ENCODE peak calls at places on chromosomes 6 and 20, in four cellular contexts. One of them, this sample, is unnamed.
A peak's percentile ranks its signal among the peaks of the same experiment; 100 is the strongest.

GRCh38 chr6:5050009-5050408 is 35.1 kb upstream of the PPP1R3G start:
- DNase-seq in stomach: no peak
- DNase-seq in A549: no peak
- DNase-seq in body of pancreas: no peak
- DNase-seq in this sample: no peak

GRCh38 chr6:14426281-14426680 is 308.7 kb downstream of the CD83 start:
- DNase-seq in stomach: no peak
- DNase-seq in A549: no peak
- DNase-seq in body of pancreas: no peak
- DNase-seq in this sample: no peak

GRCh38 chr6:130158061-130158460 is 64.7 kb downstream of the SAMD3 start:
- DNase-seq in stomach: no peak
- DNase-seq in A549: no peak
- DNase-seq in body of pancreas: no peak
- DNase-seq in this sample: no peak

GRCh38 chr20:33858666-33859065 is 47.5 kb downstream of the CHMP4B start:
- DNase-seq in stomach: no peak
- DNase-seq in A549: no peak
- DNase-seq in body of pancreas: no peak
- DNase-seq in this sample: no peak

GRCh38 chr6:100372326-100372725 is 92.4 kb downstream of the SIM1 start:
- DNase-seq in stomach: no peak
- DNase-seq in A549: no peak
- DNase-seq in body of pancreas: no peak
- DNase-seq in this sample: no peak

GRCh38 chr20:14622796-14623195 is 285.4 kb upstream of the FLRT3 start:
- DNase-seq in stomach: peak; percentile 32
- DNase-seq in A549: peak; percentile 77
- DNase-seq in body of pancreas: no peak
- DNase-seq in this sample: no peak

GRCh38 chr20:44748005-44748370 is 2.3 kb downstream of the KCNK15 start:
- DNase-seq in stomach: no peak
- DNase-seq in A549: no peak
- DNase-seq in body of pancreas: no peak
- DNase-seq in this sample: no peak

GRCh38 chr20:10708342-10709185 is 34.8 kb upstream of the JAG1 start:
- DNase-seq in stomach: no peak
- DNase-seq in A549: peak; percentile 86
- DNase-seq in body of pancreas: no peak
- DNase-seq in this sample: peak; percentile 20

GRCh38 chr6:5584072-5584471 is 322.8 kb downstream of the FARS2 start:
- DNase-seq in stomach: no peak
- DNase-seq in A549: peak; percentile 5
- DNase-seq in body of pancreas: no peak
- DNase-seq in this sample: no peak

GRCh38 chr6:50952092-50952932 is 133.6 kb downstream of the TFAP2B start:
- DNase-seq in stomach: no peak
- DNase-seq in A549: no peak
- DNase-seq in body of pancreas: no peak
- DNase-seq in this sample: peak; percentile 12

GRCh38 chr6:151549790-151550189 is 56.0 kb downstream of the CCDC170 start:
- DNase-seq in stomach: no peak
- DNase-seq in A549: no peak
- DNase-seq in body of pancreas: no peak
- DNase-seq in this sample: no peak

GRCh38 chr6:149885888-149886287 is 12.0 kb downstream of the RAET1E start:
- DNase-seq in stomach: no peak
- DNase-seq in A549: no peak
- DNase-seq in body of pancreas: no peak
- DNase-seq in this sample: no peak

GRCh38 chr6:4482461-4482860 is 293.7 kb upstream of the CDYL start:
- DNase-seq in stomach: no peak
- DNase-seq in A549: no peak
- DNase-seq in body of pancreas: no peak
- DNase-seq in this sample: no peak

GRCh38 chr20:1165521-1165920 is 19.3 kb downstream of the TMEM74B start:
- DNase-seq in stomach: no peak
- DNase-seq in A549: no peak
- DNase-seq in body of pancreas: no peak
- DNase-seq in this sample: no peak

GRCh38 chr6:106446287-106446885 is 85.9 kb downstream of the CRYBG1 start:
- DNase-seq in stomach: no peak
- DNase-seq in A549: peak; percentile 6
- DNase-seq in body of pancreas: no peak
- DNase-seq in this sample: no peak

GRCh38 chr20:38072885-38073284 is 39.3 kb downstream of the RPRD1B start:
- DNase-seq in stomach: no peak
- DNase-seq in A549: no peak
- DNase-seq in body of pancreas: no peak
- DNase-seq in this sample: no peak

GRCh38 chr6:52672422-52673025 is 1.6 kb downstream of the TMEM14A start:
- DNase-seq in stomach: no peak
- DNase-seq in A549: no peak
- DNase-seq in body of pancreas: peak; percentile 86
- DNase-seq in this sample: peak; percentile 62

GRCh38 chr6:129104131-129104530 is 221.2 kb downstream of the LAMA2 start:
- DNase-seq in stomach: no peak
- DNase-seq in A549: no peak
- DNase-seq in body of pancreas: no peak
- DNase-seq in this sample: no peak

GRCh38 chr6:43247115-43247999 is 4.1 kb downstream of the TTBK1 start:
- DNase-seq in stomach: peak; percentile 82
- DNase-seq in A549: peak; percentile 53
- DNase-seq in body of pancreas: peak; percentile 83
- DNase-seq in this sample: peak; percentile 99

GRCh38 chr20:3846378-3846739 is 275 bp upstream of the MAVS start:
- DNase-seq in stomach: no peak
- DNase-seq in A549: no peak
- DNase-seq in body of pancreas: no peak
- DNase-seq in this sample: no peak

GRCh38 chr20:3848565-3848964 is 1.9 kb downstream of the MAVS start:
- DNase-seq in stomach: no peak
- DNase-seq in A549: no peak
- DNase-seq in body of pancreas: no peak
- DNase-seq in this sample: no peak

GRCh38 chr20:3843490-3843889 is 3.1 kb upstream of the MAVS start:
- DNase-seq in stomach: no peak
- DNase-seq in A549: peak; percentile 71
- DNase-seq in body of pancreas: no peak
- DNase-seq in this sample: peak; percentile 87

GRCh38 chr20:3847419-3847940 is 846 bp downstream of the MAVS start:
- DNase-seq in stomach: no peak
- DNase-seq in A549: no peak
- DNase-seq in body of pancreas: no peak
- DNase-seq in this sample: no peak

DNA sequence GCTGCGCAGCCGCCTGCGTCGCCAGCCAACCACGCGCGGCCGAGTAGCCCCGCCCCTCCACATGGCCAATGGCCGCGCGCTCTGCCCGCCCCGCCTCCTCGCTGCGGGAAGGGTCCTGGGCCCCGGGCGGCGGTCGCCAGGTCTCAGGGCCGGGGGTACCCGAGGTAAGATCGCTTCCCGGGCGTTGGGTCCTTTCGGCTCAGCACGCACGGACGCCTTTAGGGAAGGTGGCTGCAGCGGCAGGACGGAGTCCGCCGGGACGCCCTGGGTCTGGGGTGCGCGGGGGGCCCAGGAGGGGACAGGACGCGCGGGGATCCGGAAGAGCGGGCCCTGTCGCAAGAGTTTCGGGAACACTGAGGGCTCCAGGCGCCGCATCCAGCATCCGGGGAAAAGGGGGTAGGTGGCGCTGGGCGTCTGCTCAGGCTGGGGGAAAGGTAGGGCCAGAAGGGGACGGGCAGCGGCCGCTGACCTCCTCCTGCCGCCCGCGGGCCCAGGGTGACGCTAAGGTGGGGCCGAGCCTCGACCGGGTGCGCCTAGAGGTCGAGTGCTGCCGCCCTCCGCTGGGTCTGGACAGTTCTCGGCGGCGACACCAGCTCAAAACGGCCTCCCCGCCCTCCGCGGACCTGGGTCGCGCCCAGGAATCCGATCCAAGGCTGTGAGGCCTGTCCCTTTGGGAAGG is at the start of gene MAVS:
- DNase-seq in stomach: peak; percentile 92
- DNase-seq in A549: peak; percentile 87
- DNase-seq in body of pancreas: peak; percentile 90
- DNase-seq in this sample: peak; percentile 81
- TF ChIP-seq POLR2A in stomach: no peak
- TF ChIP-seq POLR2A in A549: peak; percentile 78
- TF ChIP-seq POLR2A in body of pancreas: peak; percentile 79
- TF ChIP-seq POLR2A in this sample: peak; percentile 62

DNA sequence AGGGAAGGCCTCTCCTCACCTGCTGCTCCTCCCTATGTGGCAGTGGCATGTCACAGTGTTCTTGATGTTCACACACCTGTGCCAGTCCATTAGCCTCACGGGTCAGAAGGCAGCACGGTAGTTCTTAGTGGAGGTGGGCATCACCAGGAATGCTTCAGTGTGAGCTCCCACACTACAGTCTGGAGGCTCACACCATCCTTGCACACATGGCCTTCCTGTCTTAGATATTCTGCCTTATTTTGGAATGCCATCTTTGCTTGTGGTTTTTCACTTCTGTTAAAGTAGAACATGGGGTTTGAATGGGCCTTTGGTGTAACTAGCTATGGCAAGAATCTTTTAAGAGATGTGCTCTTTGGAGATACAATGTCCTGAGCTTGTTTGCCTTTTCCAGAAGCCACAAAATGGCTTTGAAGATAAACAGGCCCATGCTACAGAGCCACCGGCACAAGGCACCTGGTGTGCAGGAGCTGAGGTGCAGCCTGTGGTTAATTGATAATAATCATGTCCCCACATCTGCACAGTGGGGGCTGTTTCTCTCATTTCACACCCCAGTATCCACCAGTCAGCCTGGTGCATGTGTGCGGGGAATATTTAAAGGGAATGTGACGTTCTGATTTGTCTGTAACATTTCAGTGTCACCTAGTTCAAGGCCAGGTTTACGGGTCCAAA is 3.2 kb upstream of the SLC17A9 start:
- DNase-seq in stomach: no peak
- DNase-seq in A549: peak; percentile 22
- DNase-seq in body of pancreas: no peak
- DNase-seq in this sample: no peak
- TF ChIP-seq POLR2A in stomach: no peak
- TF ChIP-seq POLR2A in A549: no peak
- TF ChIP-seq POLR2A in body of pancreas: no peak
- TF ChIP-seq POLR2A in this sample: no peak

GRCh38 chr20:51631011-51631950 is 88.8 kb upstream of the NFATC2 start:
- DNase-seq in stomach: no peak
- DNase-seq in A549: peak; percentile 94
- DNase-seq in body of pancreas: peak; percentile 18
- DNase-seq in this sample: peak; percentile 81
- TF ChIP-seq POLR2A in stomach: no peak
- TF ChIP-seq POLR2A in A549: no peak
- TF ChIP-seq POLR2A in body of pancreas: no peak
- TF ChIP-seq POLR2A in this sample: no peak

DNA sequence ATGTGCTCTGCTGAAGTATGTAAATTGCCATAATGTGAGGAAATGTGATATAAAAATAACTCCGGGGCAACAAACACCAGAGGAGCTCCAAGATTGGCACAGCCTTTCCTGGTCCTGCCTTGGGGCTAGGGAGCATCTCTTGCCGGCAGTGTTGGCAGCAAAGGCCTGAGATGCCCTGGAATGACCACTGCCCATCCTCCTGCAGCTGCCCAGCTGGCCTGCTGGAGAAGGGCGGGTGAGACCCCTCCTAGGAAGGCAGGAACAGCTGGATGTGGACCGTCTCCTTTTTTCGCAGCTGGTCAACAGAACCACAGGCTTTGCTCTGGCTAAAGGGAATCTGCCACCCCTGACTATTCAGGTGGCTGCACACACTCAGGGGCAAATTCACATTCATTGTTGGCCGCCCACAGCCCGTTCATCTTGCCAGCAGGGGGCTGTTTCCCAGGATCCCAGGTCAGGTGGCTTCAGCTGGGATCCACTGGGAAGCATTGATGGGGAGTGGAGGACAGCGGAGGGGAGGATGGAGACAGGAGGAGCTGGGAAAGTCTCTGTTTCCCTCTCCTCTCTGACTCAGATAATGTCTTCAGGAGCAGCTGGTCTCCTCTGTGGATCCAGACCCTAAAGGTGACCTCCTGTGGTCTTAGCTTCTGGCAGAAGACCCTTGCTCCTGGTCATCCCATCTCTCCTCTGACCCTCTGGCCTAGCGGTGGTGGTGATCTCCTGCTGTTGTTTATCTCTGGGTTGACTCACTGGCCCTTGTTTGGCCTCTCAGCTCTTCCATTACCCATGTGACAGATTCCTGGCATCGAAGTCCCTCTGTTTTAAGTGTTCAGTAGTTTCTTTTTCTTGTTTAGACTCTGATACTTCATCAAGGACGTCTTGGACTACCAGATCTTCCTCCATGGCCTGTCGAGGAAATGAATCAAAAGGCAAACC is 336.7 kb downstream of the DHX35 start:
- DNase-seq in stomach: no peak
- DNase-seq in A549: no peak
- DNase-seq in body of pancreas: no peak
- DNase-seq in this sample: no peak
- TF ChIP-seq POLR2A in stomach: no peak
- TF ChIP-seq POLR2A in A549: no peak
- TF ChIP-seq POLR2A in body of pancreas: no peak
- TF ChIP-seq POLR2A in this sample: no peak